ENCODE peak calls at places on chromosomes 3 and 15, in six cellular contexts. W is A549, O is lower leg skin, H is ovary, Z is body of pancreas, R is K562. Q is an unnamed sample.

GRCh38 chr3:85903434-85903833 is 944.6 kb downstream of the CADM2 start:
- DNase-seq in Z (no peak), W (no peak), R (no peak), O (no peak), H (no peak), Q (no peak)

GRCh38 chr3:177057768-177058167 is 139.5 kb downstream of the TBL1XR1 start:
- DNase-seq in Z (no peak), R (no peak), H (no peak), W (no peak), O (no peak), Q (no peak)

GRCh38 chr15:88894348-88894818 is 961 bp downstream of the HAPLN3 start:
- DNase-seq in H (peak), W (peak), R (peak), Z (peak), O (no peak), Q (no peak)

GRCh38 chr3:58858126-58858525 is 191.6 kb upstream of the FAM3D start:
- DNase-seq in W (no peak), O (no peak), R (no peak), H (no peak), Z (no peak), Q (no peak)

GRCh38 chr3:145531548-145531947 is 629.4 kb downstream of the PLOD2 start:
- DNase-seq in W (no peak), H (no peak), R (no peak), Z (no peak), O (no peak), Q (no peak)

GRCh38 chr15:78766041-78766440 is 45.2 kb downstream of the ADAMTS7 start:
- DNase-seq in W (no peak), Z (no peak), O (no peak), H (peak), R (no peak), Q (no peak)

GRCh38 chr15:68511073-68511991 is 67.5 kb upstream of the CORO2B start:
- DNase-seq in W (no peak), O (peak), Z (no peak), H (peak), R (no peak), Q (no peak)

GRCh38 chr3:30510596-30510995 is 95.8 kb upstream of the TGFBR2 start:
- DNase-seq in R (no peak), H (no peak), O (no peak), Z (no peak), W (no peak), Q (no peak)

GRCh38 chr3:4758957-4759656 is 220.1 kb upstream of the BHLHE40 start:
- DNase-seq in R (no peak), O (no peak), W (no peak), Z (no peak), H (no peak), Q (no peak)

GRCh38 chr3:61936344-61936937 is 375.1 kb downstream of the PTPRG start:
- DNase-seq in O (no peak), R (peak), W (no peak), Z (no peak), H (no peak), Q (peak)

GRCh38 chr3:126936853-126937395 is 46.0 kb upstream of the PLXNA1 start:
- DNase-seq in H (no peak), R (no peak), W (no peak), O (no peak), Z (no peak), Q (no peak)

GRCh38 chr15:70309035-70309434 is 211.3 kb upstream of the TLE3 start:
- DNase-seq in O (no peak), R (no peak), Z (no peak), W (no peak), H (no peak), Q (no peak)

GRCh38 chr3:111864821-111865656 is 6.0 kb downstream of the PHLDB2 start:
- DNase-seq in W (no peak), Z (no peak), R (no peak), H (no peak), O (no peak), Q (no peak)

GRCh38 chr3:114299421-114299820 is 5.6 kb downstream of the TIGIT start:
- DNase-seq in H (no peak), W (peak), Z (no peak), O (no peak), R (peak), Q (peak)

GRCh38 chr3:53232641-53233377 is 23.0 kb downstream of the TKT start:
- DNase-seq in R (no peak), H (no peak), W (no peak), O (no peak), Z (no peak), Q (no peak)

GRCh38 chr3:53473422-53473821 is 21.0 kb upstream of the CACNA1D start:
- DNase-seq in Z (no peak), O (no peak), W (no peak), R (no peak), H (no peak), Q (no peak)

GRCh38 chr3:124248471-124249028 is 256.6 kb upstream of the ROPN1 start:
- DNase-seq in H (no peak), R (no peak), W (peak), O (peak), Z (peak), Q (peak)

GRCh38 chr3:188234172-188234571 is 80.2 kb downstream of the LPP start:
- DNase-seq in W (no peak), O (no peak), H (no peak), Z (no peak), R (no peak), Q (no peak)

GRCh38 chr3:128383316-128384235 is 83.1 kb downstream of the DNAJB8 start:
- DNase-seq in R (peak), H (peak), W (peak), Z (peak), O (peak), Q (peak)

GRCh38 chr3:185257334-185257733 is 3.5 kb upstream of the EHHADH start:
- DNase-seq in W (no peak), Z (no peak), R (no peak), H (no peak), O (no peak), Q (no peak)

GRCh38 chr15:36579792-36580431 is 486 bp downstream of the CDIN1 start:
- DNase-seq in H (no peak), Z (no peak), R (no peak), W (no peak), O (peak), Q (no peak)
- TF ChIP-seq POLR2A in H (no peak), Z (no peak), R (no peak), W (no peak), O (no peak), Q (no peak)

GRCh38 chr3:47414161-47414564 is 33.3 kb downstream of the PTPN23 start:
- DNase-seq in R (no peak), O (no peak), H (no peak), W (no peak), Z (no peak), Q (no peak)
- TF ChIP-seq POLR2A in R (peak), O (no peak), H (no peak), W (no peak), Z (no peak), Q (no peak)

GRCh38 chr3:23671901-23672589 is 133.7 kb upstream of the UBE2E1 start:
- DNase-seq in H (peak), W (no peak), Z (no peak), O (no peak), R (no peak), Q (no peak)
- TF ChIP-seq POLR2A in H (no peak), W (no peak), Z (no peak), O (no peak), R (no peak), Q (no peak)

GRCh38 chr15:85554852-85555521 is 174.6 kb downstream of the AKAP13 start:
- DNase-seq in R (no peak), W (no peak), Z (no peak), H (no peak), O (no peak), Q (no peak)
- TF ChIP-seq POLR2A in R (no peak), W (no peak), Z (no peak), H (no peak), O (no peak), Q (no peak)

DNA sequence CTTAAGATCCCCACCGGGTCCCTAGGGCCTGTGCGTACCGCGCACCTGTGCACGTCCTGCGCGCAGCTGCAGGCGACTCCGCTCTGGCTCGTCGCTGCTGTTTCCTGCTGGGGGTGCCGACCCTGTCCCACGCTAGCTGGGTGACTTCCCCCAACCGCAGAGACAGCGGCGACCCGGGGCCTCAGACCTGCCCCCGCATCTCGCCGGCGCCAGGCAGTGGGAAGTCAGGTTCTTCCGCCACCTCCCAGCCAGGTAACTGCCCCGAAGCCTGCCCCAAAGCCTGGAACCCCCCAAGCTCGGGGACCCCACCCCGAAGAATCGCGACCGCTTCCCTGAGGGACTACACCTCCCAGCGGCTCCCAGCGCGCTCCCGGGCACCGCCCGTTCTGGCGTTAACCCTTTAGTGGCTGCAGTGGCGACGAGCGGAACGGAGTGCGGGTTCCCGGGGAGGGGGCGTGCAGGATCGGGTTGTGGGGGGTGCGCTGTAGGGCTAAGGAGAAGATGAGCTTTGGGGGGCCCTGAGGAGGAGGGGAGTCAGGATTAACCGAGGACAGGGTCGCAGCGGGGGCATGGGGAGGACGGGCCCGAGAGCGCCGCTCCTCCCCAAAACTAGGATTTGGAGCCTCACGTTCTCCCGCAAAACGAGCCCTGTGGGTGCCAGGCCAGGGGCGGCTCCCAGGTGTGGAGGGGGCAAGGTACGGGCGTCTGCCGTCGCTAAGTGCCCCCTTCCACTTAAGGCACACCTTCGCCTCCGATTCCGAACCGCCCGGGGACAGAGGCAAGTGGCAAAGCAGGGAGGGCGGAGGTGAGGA is 589 bp downstream of the NEIL1 start:
- DNase-seq in Z (peak), W (peak), O (peak), R (peak), H (peak), Q (no peak)
- TF ChIP-seq POLR2A in Z (peak), W (no peak), O (no peak), R (no peak), H (peak), Q (no peak)

DNA sequence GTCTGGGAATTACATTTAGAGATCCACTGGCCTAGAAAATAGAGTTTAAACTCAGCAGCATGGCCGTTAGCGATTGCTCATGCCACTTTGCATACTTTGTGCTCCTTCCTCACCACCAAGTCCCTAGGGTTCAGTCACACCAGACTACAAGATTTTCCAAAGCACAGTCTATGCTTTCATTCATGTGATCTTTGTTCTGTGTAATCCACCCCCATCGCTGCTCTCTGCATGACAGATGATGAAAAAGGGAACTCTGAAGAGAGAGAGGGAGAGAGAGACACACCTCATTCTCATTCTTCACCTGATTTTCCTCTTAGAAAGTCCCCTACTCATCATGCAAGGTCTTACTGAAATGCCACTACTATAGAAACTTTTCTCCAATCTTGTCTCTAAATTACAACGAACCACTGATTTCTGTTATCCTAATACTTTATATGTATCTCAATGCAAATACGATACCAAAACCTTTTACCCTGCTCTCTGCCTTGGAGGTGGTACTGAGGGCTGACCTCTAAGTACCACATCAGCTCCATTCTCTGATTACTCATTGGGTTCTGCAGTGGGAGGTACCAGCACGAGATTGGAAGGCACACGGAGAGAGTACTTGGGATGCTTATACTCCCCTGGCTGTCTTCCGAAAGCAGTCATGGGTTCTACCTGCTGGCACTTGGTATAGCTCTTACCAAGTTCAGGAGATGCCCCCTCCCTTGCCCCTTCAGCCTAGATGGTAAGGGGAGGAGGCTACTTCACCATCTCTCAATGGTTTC is 1.1 kb upstream of the PARP15 start:
- DNase-seq in Z (no peak), H (no peak), W (no peak), O (no peak), R (no peak), Q (no peak)
- TF ChIP-seq POLR2A in Z (no peak), H (no peak), W (no peak), O (no peak), R (no peak), Q (no peak)

GRCh38 chr3:101519685-101520365 is 6.8 kb upstream of the SENP7 start:
- DNase-seq in O (no peak), R (no peak), W (no peak), H (no peak), Z (no peak), Q (no peak)

GRCh38 chr3:101512521-101513418 is at the start of gene SENP7:
- DNase-seq in H (peak), R (peak), Z (peak), O (peak), W (peak), Q (peak)

GRCh38 chr3:101513419-101513986 is 491 bp upstream of the SENP7 start:
- DNase-seq in R (no peak), Z (no peak), H (no peak), W (peak), O (no peak), Q (peak)

GRCh38 chr3:101521251-101521701 is 8.3 kb upstream of the SENP7 start:
- DNase-seq in W (no peak), Z (no peak), R (no peak), H (no peak), O (no peak), Q (no peak)

GRCh38 chr3:101518421-101518871 is 5.4 kb upstream of the SENP7 start:
- DNase-seq in R (no peak), Z (no peak), O (no peak), W (peak), H (no peak), Q (no peak)
- TF ChIP-seq POLR2A in R (no peak), Z (no peak), O (no peak), W (no peak), H (no peak), Q (no peak)

GRCh38 chr3:51191768-51192167 is 193.3 kb upstream of the MANF start:
- DNase-seq in H (no peak), O (no peak), Z (no peak), R (no peak), W (no peak), Q (no peak)
- TF ChIP-seq POLR2A in H (no peak), O (no peak), Z (no peak), R (no peak), W (no peak), Q (no peak)

GRCh38 chr3:155854147-155854940 is at the start of gene SLC33A1:
- DNase-seq in R (peak), H (peak), Z (peak), O (peak), W (peak), Q (peak)
- TF ChIP-seq POLR2A in R (peak), H (peak), Z (peak), O (no peak), W (peak), Q (peak)